ENCODE peak calls at places on chromosomes 7 and 10, in ten cellular contexts. J, T, S, A, E, W, Q, B, L and V are unnamed samples.

GRCh38 chr7:158097511-158098124 is 490.0 kb downstream of the PTPRN2 start:
- DNase-seq in J (no peak), B (no peak), W (no peak), E (no peak), T (no peak), S (no peak), Q (no peak), L (no peak), A (peak), V (no peak)

GRCh38 chr7:988963-989529 is 6.1 kb downstream of the CYP2W1 start:
- DNase-seq in S (no peak), T (no peak), E (no peak), W (no peak), A (no peak), Q (no peak), B (no peak), L (no peak), J (no peak), V (no peak)

GRCh38 chr7:119996634-119997033 is 276.3 kb upstream of the KCND2 start:
- DNase-seq in A (no peak), B (peak), L (no peak), J (no peak), Q (no peak), W (no peak), T (no peak), E (no peak), S (no peak), V (no peak)

GRCh38 chr10:46525824-46526681 is 30.4 kb downstream of the GPRIN2 start:
- DNase-seq in J (no peak), W (no peak), A (no peak), T (no peak), Q (no peak), E (no peak), B (peak), L (no peak), S (no peak), V (no peak)

GRCh38 chr10:105743343-105744056 is 1102.4 kb downstream of the SORCS3 start:
- DNase-seq in B (no peak), A (no peak), W (no peak), S (no peak), Q (peak), J (no peak), T (no peak), E (no peak), L (no peak), V (no peak)

GRCh38 chr10:89644967-89645741 is at the start of gene PANK1:
- DNase-seq in Q (peak), T (peak), A (peak), L (peak), W (peak), B (peak), E (peak), J (peak), S (peak), V (peak)

GRCh38 chr10:124649209-124649608 is 95.0 kb downstream of the FAM53B start:
- DNase-seq in A (peak), B (peak), T (no peak), L (no peak), S (no peak), Q (no peak), W (peak), E (no peak), J (no peak), V (no peak)

GRCh38 chr7:151068069-151068773 is 8.8 kb downstream of the SLC4A2 start:
- DNase-seq in J (no peak), Q (no peak), B (no peak), S (no peak), L (no peak), T (no peak), E (no peak), A (no peak), W (no peak), V (no peak)

GRCh38 chr7:70975816-70976215 is 156.1 kb upstream of the GALNT17 start:
- DNase-seq in S (no peak), W (no peak), T (no peak), L (no peak), J (no peak), B (no peak), A (no peak), E (no peak), Q (no peak), V (no peak)

GRCh38 chr7:21107101-21107500 is 320.4 kb upstream of the SP8 start:
- DNase-seq in Q (no peak), J (no peak), L (no peak), T (no peak), W (no peak), B (no peak), S (no peak), E (no peak), A (no peak), V (no peak)

GRCh38 chr7:143882020-143882610 is 19.9 kb downstream of the TCAF1 start:
- DNase-seq in W (peak), B (peak), T (peak), J (peak), L (no peak), E (no peak), S (no peak), A (peak), Q (no peak), V (no peak)

GRCh38 chr7:80540841-80541240 is 29.0 kb upstream of the GNAT3 start:
- DNase-seq in A (no peak), L (no peak), Q (no peak), W (no peak), S (no peak), T (no peak), E (no peak), J (no peak), B (no peak), V (no peak)

GRCh38 chr10:18104223-18104872 is 35.9 kb upstream of the CACNB2 start:
- DNase-seq in A (peak), L (peak), W (peak), T (no peak), E (peak), J (no peak), Q (peak), B (peak), S (peak), V (peak)

GRCh38 chr7:90816511-90817142 is 220.5 kb downstream of the CDK14 start:
- DNase-seq in A (no peak), Q (peak), W (peak), T (no peak), L (peak), B (peak), S (no peak), J (no peak), E (peak), V (no peak)

GRCh38 chr7:129952653-129953560 is at the start of gene UBE2H:
- DNase-seq in E (peak), Q (peak), T (peak), L (peak), A (peak), W (peak), S (peak), B (peak), J (peak), V (peak)

GRCh38 chr7:93860261-93860660 is 30.3 kb downstream of the TFPI2 start:
- DNase-seq in S (no peak), L (no peak), T (no peak), E (no peak), B (no peak), J (no peak), A (no peak), Q (no peak), W (no peak), V (no peak)

GRCh38 chr7:116984917-116985316 is 31.6 kb downstream of the ST7 start:
- DNase-seq in J (no peak), B (peak), A (peak), W (peak), E (peak), Q (no peak), T (no peak), S (peak), L (no peak), V (no peak)

GRCh38 chr7:2714636-2715035 is 26.6 kb downstream of the AMZ1 start:
- DNase-seq in B (no peak), A (no peak), J (no peak), L (no peak), Q (no peak), W (no peak), S (no peak), E (no peak), T (no peak), V (no peak)

GRCh38 chr7:142412551-142413193 is 154.8 kb upstream of the PRSS58 start:
- DNase-seq in S (no peak), Q (no peak), J (no peak), E (peak), T (no peak), L (peak), B (peak), A (no peak), W (peak), V (no peak)

GRCh38 chr10:86023931-86024554 is 342.6 kb downstream of the GRID1 start:
- DNase-seq in S (no peak), Q (no peak), L (no peak), T (no peak), A (no peak), J (no peak), E (no peak), B (no peak), W (no peak), V (no peak)

GRCh38 chr10:59268460-59268859 is 92.0 kb downstream of the PHYHIPL start:
- DNase-seq in S (no peak), E (no peak), T (no peak), A (no peak), B (no peak), J (no peak), Q (no peak), L (no peak), W (no peak), V (no peak)

GRCh38 chr7:42070068-42070467 is 166.9 kb downstream of the GLI3 start:
- DNase-seq in W (no peak), J (no peak), S (no peak), B (peak), L (no peak), T (no peak), Q (no peak), A (no peak), E (no peak), V (no peak)

GRCh38 chr7:131843862-131844261 is 287.4 kb upstream of the PODXL start:
- DNase-seq in E (no peak), J (no peak), A (no peak), T (no peak), W (peak), Q (no peak), B (peak), L (no peak), S (no peak), V (no peak)

GRCh38 chr10:4051011-4051407 is 266.0 kb upstream of the KLF6 start:
- DNase-seq in S (no peak), Q (no peak), W (no peak), B (peak), T (no peak), L (no peak), J (no peak), E (no peak), A (no peak), V (no peak)

GRCh38 chr10:85319826-85320225 is 991.4 kb downstream of the CCSER2 start:
- DNase-seq in J (peak), L (no peak), A (no peak), E (no peak), W (no peak), S (no peak), Q (no peak), T (peak), B (no peak), V (no peak)

GRCh38 chr10:66925896-66926719 is at the start of gene LRRTM3:
- DNase-seq in W (peak), A (peak), L (peak), J (peak), B (peak), T (peak), E (peak), Q (no peak), S (no peak), V (peak)

GRCh38 chr10:131724891-131725735 is 175.7 kb upstream of the PPP2R2D start:
- DNase-seq in J (no peak), S (no peak), W (no peak), E (no peak), L (no peak), A (no peak), B (no peak), T (peak), Q (no peak), V (no peak)

GRCh38 chr10:76675951-76676587 is 961.5 kb downstream of the KCNMA1 start:
- DNase-seq in S (no peak), A (no peak), L (no peak), B (peak), Q (peak), E (no peak), W (peak), J (peak), T (no peak), V (no peak)

GRCh38 chr7:31633454-31633853 is 53.6 kb upstream of the PPP1R17 start:
- DNase-seq in Q (no peak), A (no peak), B (no peak), J (no peak), S (no peak), L (no peak), W (no peak), E (no peak), T (no peak), V (no peak)

GRCh38 chr10:111211756-111212155 is 134.9 kb downstream of the ADRA2A start:
- DNase-seq in Q (no peak), A (no peak), T (no peak), S (no peak), B (no peak), L (peak), J (no peak), W (peak), E (no peak), V (no peak)

GRCh38 chr10:72044417-72045041 is 43.8 kb downstream of the SPOCK2 start:
- DNase-seq in A (no peak), T (peak), B (no peak), J (peak), L (no peak), E (no peak), Q (no peak), S (no peak), W (no peak), V (no peak)

GRCh38 chr10:133212853-133213494 is 17.0 kb upstream of the UTF1 start:
- DNase-seq in A (no peak), W (no peak), E (no peak), T (no peak), S (no peak), L (no peak), B (no peak), J (no peak), Q (no peak), V (no peak)

GRCh38 chr10:132951926-132952325 is 9.6 kb upstream of the CFAP46 start:
- DNase-seq in B (no peak), L (no peak), A (no peak), W (no peak), S (no peak), T (no peak), E (no peak), J (no peak), Q (no peak), V (no peak)